ENCODE peak calls at places on chromosomes 4 and X, in five cellular contexts. One of them, this sample, is unnamed.

GRCh38 chr4:122826596-122827257 is at the start of gene FGF2:
- DNase-seq in NCI-H1694 treated with DMSO at 0.1 percent for 48 hours: no peak
- DNase-seq in ELR: peak
- DNase-seq in fibroblast of the aortic adventitia: peak
- DNase-seq in activated CD4-positive, alpha-beta T cell treated with anti-CD3 and anti-CD28 coated beads for 1 hour: no peak
- DNase-seq in this sample: peak

GRCh38 chr4:179344861-179345260 is 1902.6 kb upstream of the AGA start:
- DNase-seq in NCI-H1694 treated with DMSO at 0.1 percent for 48 hours: no peak
- DNase-seq in fibroblast of the aortic adventitia: no peak
- DNase-seq in activated CD4-positive, alpha-beta T cell treated with anti-CD3 and anti-CD28 coated beads for 1 hour: no peak
- DNase-seq in ELR: no peak
- DNase-seq in this sample: no peak

GRCh38 chr4:12633058-12633651 is 851.0 kb downstream of the RAB28 start:
- DNase-seq in NCI-H1694 treated with DMSO at 0.1 percent for 48 hours: peak
- DNase-seq in ELR: peak
- DNase-seq in fibroblast of the aortic adventitia: peak
- DNase-seq in activated CD4-positive, alpha-beta T cell treated with anti-CD3 and anti-CD28 coated beads for 1 hour: peak
- DNase-seq in this sample: peak

GRCh38 chr4:141350122-141350904 is 129.6 kb downstream of the ZNF330 start:
- DNase-seq in ELR: peak
- DNase-seq in NCI-H1694 treated with DMSO at 0.1 percent for 48 hours: no peak
- DNase-seq in activated CD4-positive, alpha-beta T cell treated with anti-CD3 and anti-CD28 coated beads for 1 hour: no peak
- DNase-seq in fibroblast of the aortic adventitia: peak
- DNase-seq in this sample: no peak

GRCh38 chr4:60396680-60397079 is 803.4 kb upstream of the ADGRL3 start:
- DNase-seq in fibroblast of the aortic adventitia: no peak
- DNase-seq in ELR: no peak
- DNase-seq in activated CD4-positive, alpha-beta T cell treated with anti-CD3 and anti-CD28 coated beads for 1 hour: no peak
- DNase-seq in NCI-H1694 treated with DMSO at 0.1 percent for 48 hours: no peak
- DNase-seq in this sample: no peak

GRCh38 chrX:110418857-110419249 is 60.2 kb downstream of the RTL9 start:
- DNase-seq in activated CD4-positive, alpha-beta T cell treated with anti-CD3 and anti-CD28 coated beads for 1 hour: no peak
- DNase-seq in NCI-H1694 treated with DMSO at 0.1 percent for 48 hours: no peak
- DNase-seq in fibroblast of the aortic adventitia: no peak
- DNase-seq in ELR: peak
- DNase-seq in this sample: no peak

GRCh38 chrX:18983711-18984380 is at the start of gene PHKA2:
- DNase-seq in fibroblast of the aortic adventitia: no peak
- DNase-seq in activated CD4-positive, alpha-beta T cell treated with anti-CD3 and anti-CD28 coated beads for 1 hour: peak
- DNase-seq in ELR: peak
- DNase-seq in NCI-H1694 treated with DMSO at 0.1 percent for 48 hours: no peak
- DNase-seq in this sample: no peak

GRCh38 chrX:137052641-137053235 is 18.9 kb upstream of the GPR101 start:
- DNase-seq in ELR: peak
- DNase-seq in NCI-H1694 treated with DMSO at 0.1 percent for 48 hours: no peak
- DNase-seq in fibroblast of the aortic adventitia: no peak
- DNase-seq in activated CD4-positive, alpha-beta T cell treated with anti-CD3 and anti-CD28 coated beads for 1 hour: no peak
- DNase-seq in this sample: no peak

GRCh38 chr4:101239685-101240084 is 107.6 kb downstream of the PPP3CA start:
- DNase-seq in fibroblast of the aortic adventitia: no peak
- DNase-seq in ELR: peak
- DNase-seq in NCI-H1694 treated with DMSO at 0.1 percent for 48 hours: no peak
- DNase-seq in activated CD4-positive, alpha-beta T cell treated with anti-CD3 and anti-CD28 coated beads for 1 hour: no peak
- DNase-seq in this sample: no peak

GRCh38 chr4:111999801-112000200 is 145.5 kb upstream of the FAM241A start:
- DNase-seq in activated CD4-positive, alpha-beta T cell treated with anti-CD3 and anti-CD28 coated beads for 1 hour: no peak
- DNase-seq in NCI-H1694 treated with DMSO at 0.1 percent for 48 hours: no peak
- DNase-seq in ELR: no peak
- DNase-seq in fibroblast of the aortic adventitia: no peak
- DNase-seq in this sample: no peak

GRCh38 chr4:73224886-73225285 is 33.7 kb downstream of the ANKRD17 start:
- DNase-seq in activated CD4-positive, alpha-beta T cell treated with anti-CD3 and anti-CD28 coated beads for 1 hour: no peak
- DNase-seq in fibroblast of the aortic adventitia: no peak
- DNase-seq in NCI-H1694 treated with DMSO at 0.1 percent for 48 hours: no peak
- DNase-seq in ELR: no peak
- DNase-seq in this sample: no peak

GRCh38 chr4:146329042-146329716 is 114.8 kb downstream of the REELD1 start:
- DNase-seq in NCI-H1694 treated with DMSO at 0.1 percent for 48 hours: no peak
- DNase-seq in activated CD4-positive, alpha-beta T cell treated with anti-CD3 and anti-CD28 coated beads for 1 hour: no peak
- DNase-seq in fibroblast of the aortic adventitia: peak
- DNase-seq in ELR: peak
- DNase-seq in this sample: no peak

GRCh38 chr4:147831452-147832192 is 99.7 kb downstream of the ARHGAP10 start:
- DNase-seq in fibroblast of the aortic adventitia: peak
- DNase-seq in ELR: peak
- DNase-seq in activated CD4-positive, alpha-beta T cell treated with anti-CD3 and anti-CD28 coated beads for 1 hour: no peak
- DNase-seq in NCI-H1694 treated with DMSO at 0.1 percent for 48 hours: no peak
- DNase-seq in this sample: no peak

GRCh38 chr4:107299646-107300045 is 263.5 kb upstream of the DKK2 start:
- DNase-seq in NCI-H1694 treated with DMSO at 0.1 percent for 48 hours: no peak
- DNase-seq in activated CD4-positive, alpha-beta T cell treated with anti-CD3 and anti-CD28 coated beads for 1 hour: no peak
- DNase-seq in fibroblast of the aortic adventitia: no peak
- DNase-seq in ELR: peak
- DNase-seq in this sample: no peak

GRCh38 chr4:20592666-20593065 is 107.6 kb upstream of the PACRGL start:
- DNase-seq in NCI-H1694 treated with DMSO at 0.1 percent for 48 hours: no peak
- DNase-seq in fibroblast of the aortic adventitia: peak
- DNase-seq in activated CD4-positive, alpha-beta T cell treated with anti-CD3 and anti-CD28 coated beads for 1 hour: no peak
- DNase-seq in ELR: no peak
- DNase-seq in this sample: no peak

GRCh38 chr4:160611181-160611580 is 1508.3 kb downstream of the RAPGEF2 start:
- DNase-seq in fibroblast of the aortic adventitia: no peak
- DNase-seq in activated CD4-positive, alpha-beta T cell treated with anti-CD3 and anti-CD28 coated beads for 1 hour: no peak
- DNase-seq in ELR: peak
- DNase-seq in NCI-H1694 treated with DMSO at 0.1 percent for 48 hours: no peak
- DNase-seq in this sample: no peak

GRCh38 chr4:83356899-83357661 is 22.4 kb upstream of the HPSE start:
- DNase-seq in ELR: peak
- DNase-seq in NCI-H1694 treated with DMSO at 0.1 percent for 48 hours: no peak
- DNase-seq in activated CD4-positive, alpha-beta T cell treated with anti-CD3 and anti-CD28 coated beads for 1 hour: no peak
- DNase-seq in fibroblast of the aortic adventitia: peak
- DNase-seq in this sample: no peak

GRCh38 chr4:176782191-176782590 is 10.5 kb downstream of the VEGFC start:
- DNase-seq in fibroblast of the aortic adventitia: no peak
- DNase-seq in ELR: no peak
- DNase-seq in activated CD4-positive, alpha-beta T cell treated with anti-CD3 and anti-CD28 coated beads for 1 hour: no peak
- DNase-seq in NCI-H1694 treated with DMSO at 0.1 percent for 48 hours: no peak
- DNase-seq in this sample: no peak

GRCh38 chr4:119110121-119110520 is 25.5 kb upstream of the MYOZ2 start:
- DNase-seq in activated CD4-positive, alpha-beta T cell treated with anti-CD3 and anti-CD28 coated beads for 1 hour: no peak
- DNase-seq in NCI-H1694 treated with DMSO at 0.1 percent for 48 hours: no peak
- DNase-seq in fibroblast of the aortic adventitia: no peak
- DNase-seq in ELR: no peak
- DNase-seq in this sample: no peak

GRCh38 chrX:132025085-132025484 is 2.0 kb downstream of the STK26 start:
- DNase-seq in fibroblast of the aortic adventitia: no peak
- DNase-seq in ELR: no peak
- DNase-seq in activated CD4-positive, alpha-beta T cell treated with anti-CD3 and anti-CD28 coated beads for 1 hour: no peak
- DNase-seq in NCI-H1694 treated with DMSO at 0.1 percent for 48 hours: no peak
- DNase-seq in this sample: no peak

GRCh38 chr4:3449047-3449573 is 7.3 kb downstream of the HGFAC start:
- DNase-seq in ELR: no peak
- DNase-seq in fibroblast of the aortic adventitia: no peak
- DNase-seq in NCI-H1694 treated with DMSO at 0.1 percent for 48 hours: no peak
- DNase-seq in activated CD4-positive, alpha-beta T cell treated with anti-CD3 and anti-CD28 coated beads for 1 hour: no peak
- DNase-seq in this sample: no peak

GRCh38 chrX:85244411-85245210 is 820 bp downstream of the ZNF711 start:
- DNase-seq in activated CD4-positive, alpha-beta T cell treated with anti-CD3 and anti-CD28 coated beads for 1 hour: no peak
- DNase-seq in fibroblast of the aortic adventitia: no peak
- DNase-seq in ELR: no peak
- DNase-seq in NCI-H1694 treated with DMSO at 0.1 percent for 48 hours: peak
- DNase-seq in this sample: no peak

GRCh38 chr4:119765951-119766350 is 137.3 kb upstream of the PDE5A start:
- DNase-seq in NCI-H1694 treated with DMSO at 0.1 percent for 48 hours: no peak
- DNase-seq in fibroblast of the aortic adventitia: no peak
- DNase-seq in activated CD4-positive, alpha-beta T cell treated with anti-CD3 and anti-CD28 coated beads for 1 hour: no peak
- DNase-seq in ELR: no peak
- DNase-seq in this sample: no peak

GRCh38 chrX:109374276-109374960 is 107.5 kb downstream of the GUCY2F start:
- DNase-seq in activated CD4-positive, alpha-beta T cell treated with anti-CD3 and anti-CD28 coated beads for 1 hour: no peak
- DNase-seq in fibroblast of the aortic adventitia: no peak
- DNase-seq in ELR: peak
- DNase-seq in NCI-H1694 treated with DMSO at 0.1 percent for 48 hours: no peak
- DNase-seq in this sample: no peak

GRCh38 chr4:95255396-95256107 is 293.2 kb downstream of the UNC5C start:
- DNase-seq in activated CD4-positive, alpha-beta T cell treated with anti-CD3 and anti-CD28 coated beads for 1 hour: no peak
- DNase-seq in fibroblast of the aortic adventitia: peak
- DNase-seq in NCI-H1694 treated with DMSO at 0.1 percent for 48 hours: no peak
- DNase-seq in ELR: no peak
- DNase-seq in this sample: no peak

GRCh38 chrX:10633722-10634121 is 13.3 kb upstream of the MID1 start:
- DNase-seq in activated CD4-positive, alpha-beta T cell treated with anti-CD3 and anti-CD28 coated beads for 1 hour: no peak
- DNase-seq in NCI-H1694 treated with DMSO at 0.1 percent for 48 hours: no peak
- DNase-seq in fibroblast of the aortic adventitia: peak
- DNase-seq in ELR: peak
- DNase-seq in this sample: no peak

GRCh38 chrX:146173742-146174141 is 356.1 kb downstream of the SLITRK2 start:
- DNase-seq in ELR: no peak
- DNase-seq in NCI-H1694 treated with DMSO at 0.1 percent for 48 hours: no peak
- DNase-seq in fibroblast of the aortic adventitia: no peak
- DNase-seq in activated CD4-positive, alpha-beta T cell treated with anti-CD3 and anti-CD28 coated beads for 1 hour: no peak
- DNase-seq in this sample: no peak

GRCh38 chr4:54545663-54546424 is 111.9 kb upstream of the KIT start:
- DNase-seq in fibroblast of the aortic adventitia: no peak
- DNase-seq in activated CD4-positive, alpha-beta T cell treated with anti-CD3 and anti-CD28 coated beads for 1 hour: no peak
- DNase-seq in NCI-H1694 treated with DMSO at 0.1 percent for 48 hours: no peak
- DNase-seq in ELR: no peak
- DNase-seq in this sample: no peak

GRCh38 chr4:8150152-8151090 is 8.2 kb downstream of the ABLIM2 start:
- DNase-seq in activated CD4-positive, alpha-beta T cell treated with anti-CD3 and anti-CD28 coated beads for 1 hour: no peak
- DNase-seq in fibroblast of the aortic adventitia: no peak
- DNase-seq in NCI-H1694 treated with DMSO at 0.1 percent for 48 hours: no peak
- DNase-seq in ELR: no peak
- DNase-seq in this sample: no peak

GRCh38 chr4:76312457-76312856 is 5.9 kb downstream of the STBD1 start:
- DNase-seq in activated CD4-positive, alpha-beta T cell treated with anti-CD3 and anti-CD28 coated beads for 1 hour: no peak
- DNase-seq in NCI-H1694 treated with DMSO at 0.1 percent for 48 hours: no peak
- DNase-seq in fibroblast of the aortic adventitia: no peak
- DNase-seq in ELR: no peak
- DNase-seq in this sample: no peak

GRCh38 chr4:119627267-119628190 is 1.1 kb downstream of the PDE5A start:
- DNase-seq in fibroblast of the aortic adventitia: peak
- DNase-seq in NCI-H1694 treated with DMSO at 0.1 percent for 48 hours: no peak
- DNase-seq in activated CD4-positive, alpha-beta T cell treated with anti-CD3 and anti-CD28 coated beads for 1 hour: peak
- DNase-seq in ELR: peak
- DNase-seq in this sample: peak

GRCh38 chr4:147371661-147372060 is 109.2 kb upstream of the EDNRA start:
- DNase-seq in ELR: peak
- DNase-seq in activated CD4-positive, alpha-beta T cell treated with anti-CD3 and anti-CD28 coated beads for 1 hour: no peak
- DNase-seq in NCI-H1694 treated with DMSO at 0.1 percent for 48 hours: no peak
- DNase-seq in fibroblast of the aortic adventitia: peak
- DNase-seq in this sample: no peak

GRCh38 chrX:38086451-38087215 is 80.3 kb downstream of the SYTL5 start:
- DNase-seq in fibroblast of the aortic adventitia: peak
- DNase-seq in activated CD4-positive, alpha-beta T cell treated with anti-CD3 and anti-CD28 coated beads for 1 hour: no peak
- DNase-seq in ELR: no peak
- DNase-seq in NCI-H1694 treated with DMSO at 0.1 percent for 48 hours: no peak
- DNase-seq in this sample: no peak

GRCh38 chrX:66863721-66864120 is 224.8 kb upstream of the EDA2R start:
- DNase-seq in activated CD4-positive, alpha-beta T cell treated with anti-CD3 and anti-CD28 coated beads for 1 hour: no peak
- DNase-seq in fibroblast of the aortic adventitia: no peak
- DNase-seq in ELR: no peak
- DNase-seq in NCI-H1694 treated with DMSO at 0.1 percent for 48 hours: no peak
- DNase-seq in this sample: no peak

GRCh38 chr4:41028392-41029076 is 185.8 kb downstream of the APBB2 start:
- DNase-seq in activated CD4-positive, alpha-beta T cell treated with anti-CD3 and anti-CD28 coated beads for 1 hour: no peak
- DNase-seq in ELR: no peak
- DNase-seq in NCI-H1694 treated with DMSO at 0.1 percent for 48 hours: no peak
- DNase-seq in fibroblast of the aortic adventitia: peak
- DNase-seq in this sample: no peak